ENCODE peak calls at places on chromosomes 6 and 20, in eight cellular contexts. S is sigmoid colon, K is prostate gland, B is PC-3, Q is lower leg skin, Y is HL-60, J is endodermal cell, L is body of pancreas. G is an unnamed sample.

GRCh38 chr6:14542670-14543366 is 425.2 kb downstream of the CD83 start:
- DNase-seq in J (no peak), Y (no peak), K (no peak), L (no peak), Q (no peak), S (no peak), B (peak), G (peak)

GRCh38 chr20:59604770-59605665 is 678 bp downstream of the PHACTR3 start:
- DNase-seq in Y (no peak), L (no peak), S (no peak), K (no peak), B (no peak), Q (no peak), J (peak), G (no peak)

GRCh38 chr6:90177544-90178293 is 118.9 kb downstream of the BACH2 start:
- DNase-seq in S (no peak), Q (no peak), K (no peak), L (no peak), J (no peak), Y (no peak), B (no peak), G (no peak)

GRCh38 chr6:139474145-139475108 is 100.0 kb upstream of the CITED2 start:
- DNase-seq in L (peak), B (no peak), K (no peak), Q (no peak), Y (peak), J (peak), S (peak), G (peak)

GRCh38 chr6:29025927-29026585 is 18.9 kb downstream of the OR2W1 start:
- DNase-seq in K (no peak), Q (no peak), J (no peak), L (no peak), B (no peak), Y (no peak), S (no peak), G (no peak)

GRCh38 chr6:167699141-167700036 is 127.3 kb upstream of the AFDN start:
- DNase-seq in J (peak), L (peak), Q (peak), S (peak), B (peak), K (no peak), Y (peak), G (peak)

GRCh38 chr6:45478235-45478634 is 100.5 kb upstream of the SUPT3H start:
- DNase-seq in J (no peak), L (no peak), S (no peak), Q (no peak), Y (no peak), B (peak), K (no peak), G (peak)

GRCh38 chr20:23937303-23938117 is 51.1 kb downstream of the GGTLC1 start:
- DNase-seq in L (peak), B (peak), Q (no peak), S (no peak), J (peak), K (peak), Y (peak), G (peak)

GRCh38 chr6:158660331-158660730 is 10.5 kb downstream of the SYTL3 start:
- DNase-seq in K (peak), J (peak), B (peak), Q (no peak), L (peak), S (peak), Y (peak), G (peak)

GRCh38 chr6:71577766-71578165 is 289.2 kb downstream of the OGFRL1 start:
- DNase-seq in S (no peak), B (no peak), Q (no peak), K (no peak), L (no peak), J (no peak), Y (no peak), G (no peak)

GRCh38 chr20:62937353-62938104 is 418 bp upstream of the GID8 start:
- DNase-seq in J (peak), Y (peak), B (peak), Q (peak), S (peak), L (peak), K (peak), G (peak)

GRCh38 chr20:18004389-18005031 is 35.7 kb downstream of the MGME1 start:
- DNase-seq in Q (peak), S (no peak), L (peak), J (no peak), K (no peak), B (no peak), Y (no peak), G (peak)

GRCh38 chr6:13873288-13874190 is 51.2 kb upstream of the RNF182 start:
- DNase-seq in S (peak), J (peak), L (peak), B (peak), Y (peak), Q (peak), K (peak), G (no peak)

GRCh38 chr20:15498926-15499325 is 1074.3 kb downstream of the KIF16B start:
- DNase-seq in J (no peak), Y (no peak), L (no peak), Q (no peak), S (no peak), K (no peak), B (no peak), G (no peak)

GRCh38 chr6:136655251-136656014 is 105.2 kb upstream of the MAP7 start:
- DNase-seq in L (no peak), Q (no peak), B (no peak), K (no peak), S (no peak), J (no peak), Y (no peak), G (no peak)

GRCh38 chr6:31163922-31164321 is 5.5 kb downstream of the TCF19 start:
- DNase-seq in S (no peak), J (no peak), Q (no peak), B (no peak), L (peak), Y (no peak), K (no peak), G (no peak)

GRCh38 chr6:5471044-5471443 is 209.7 kb downstream of the FARS2 start:
- DNase-seq in B (peak), L (peak), S (no peak), J (peak), Q (no peak), Y (peak), K (peak), G (peak)

GRCh38 chr6:123338394-123338793 is 298.4 kb downstream of the TRDN start:
- DNase-seq in Y (no peak), L (no peak), S (no peak), J (no peak), Q (peak), K (no peak), B (no peak), G (no peak)

GRCh38 chr6:18405477-18406293 is 18.5 kb downstream of the RNF144B start:
- DNase-seq in S (no peak), Y (no peak), K (peak), L (no peak), J (no peak), B (peak), Q (no peak), G (peak)

GRCh38 chr6:21634582-21634981 is 41.0 kb downstream of the SOX4 start:
- DNase-seq in K (no peak), B (peak), J (no peak), Q (no peak), Y (no peak), L (peak), S (no peak), G (peak)

GRCh38 chr6:90028995-90029635 is 134.8 kb downstream of the GJA10 start:
- DNase-seq in S (no peak), Q (no peak), J (no peak), L (no peak), B (no peak), Y (no peak), K (no peak), G (no peak)

GRCh38 chr6:118401325-118401998 is 146.6 kb upstream of the PLN start:
- DNase-seq in Q (no peak), B (no peak), L (no peak), Y (no peak), J (no peak), S (no peak), K (no peak), G (no peak)

GRCh38 chr6:142856857-142857608 is 87.9 kb downstream of the HIVEP2 start:
- DNase-seq in S (no peak), J (no peak), L (no peak), Q (no peak), B (no peak), K (no peak), Y (no peak), G (no peak)

GRCh38 chr20:64231621-64232550 is 23.7 kb upstream of the PCMTD2 start:
- DNase-seq in B (no peak), K (no peak), Y (no peak), Q (no peak), L (no peak), J (no peak), S (no peak), G (no peak)

GRCh38 chr6:6721606-6722005 is 133.1 kb downstream of the LY86 start:
- DNase-seq in B (no peak), L (peak), Y (no peak), K (no peak), S (no peak), J (no peak), Q (no peak), G (no peak)

GRCh38 chr6:8180327-8181161 is 78.2 kb upstream of the EEF1E1 start:
- DNase-seq in J (peak), Y (no peak), Q (no peak), L (no peak), K (no peak), B (peak), S (no peak), G (peak)

GRCh38 chr20:63749597-63750508 is 10.3 kb downstream of the SLC2A4RG start:
- DNase-seq in J (peak), Q (no peak), K (no peak), L (no peak), Y (no peak), B (no peak), S (no peak), G (no peak)

GRCh38 chr6:42619963-42620362 is 56.1 kb downstream of the UBR2 start:
- DNase-seq in S (no peak), Y (no peak), J (no peak), Q (no peak), L (no peak), K (no peak), B (no peak), G (no peak)

GRCh38 chr6:106510090-106510970 is 119.0 kb downstream of the RTN4IP1 start:
- DNase-seq in K (peak), J (peak), B (peak), L (peak), S (peak), Q (peak), Y (peak), G (no peak)

GRCh38 chr6:135193221-135193620 is 12.1 kb downstream of the MYB start:
- DNase-seq in S (no peak), Q (no peak), L (no peak), B (no peak), K (no peak), Y (no peak), J (no peak), G (no peak)

GRCh38 chr20:62808211-62808865 is 3.7 kb downstream of the OGFR start:
- DNase-seq in B (peak), S (no peak), K (no peak), Q (peak), L (peak), J (peak), Y (peak), G (peak)

GRCh38 chr6:35919085-35919826 is 1.6 kb downstream of the SRPK1 start:
- DNase-seq in B (peak), K (no peak), S (no peak), Q (no peak), L (peak), Y (peak), J (no peak), G (peak)

GRCh38 chr20:4226330-4227084 is 211.1 kb upstream of the RNF24 start:
- DNase-seq in K (no peak), Y (no peak), J (no peak), Q (no peak), B (no peak), S (no peak), L (no peak), G (no peak)
- H3K4me3 ChIP-seq in K (no peak), Y (no peak), J (no peak), Q (no peak), B (peak), S (no peak), L (no peak), G (no peak)

GRCh38 chr20:49186535-49187329 is 1.4 kb downstream of the STAU1 start:
- DNase-seq in L (peak), B (peak), S (peak), Y (peak), J (peak), K (peak), Q (peak), G (peak)
- TF ChIP-seq CTCF in L (no peak), B (no peak), S (no peak), Y (no peak), J (no peak), K (no peak), Q (no peak), G (peak)

GRCh38 chr6:2940010-2940850 is 31.1 kb downstream of the SERPINB6 start:
- DNase-seq in S (no peak), B (no peak), L (no peak), Y (peak), J (peak), Q (peak), K (no peak), G (no peak)
- H3K4me3 ChIP-seq in S (no peak), B (no peak), L (no peak), Y (no peak), J (no peak), Q (no peak), K (no peak), G (no peak)

DNA sequence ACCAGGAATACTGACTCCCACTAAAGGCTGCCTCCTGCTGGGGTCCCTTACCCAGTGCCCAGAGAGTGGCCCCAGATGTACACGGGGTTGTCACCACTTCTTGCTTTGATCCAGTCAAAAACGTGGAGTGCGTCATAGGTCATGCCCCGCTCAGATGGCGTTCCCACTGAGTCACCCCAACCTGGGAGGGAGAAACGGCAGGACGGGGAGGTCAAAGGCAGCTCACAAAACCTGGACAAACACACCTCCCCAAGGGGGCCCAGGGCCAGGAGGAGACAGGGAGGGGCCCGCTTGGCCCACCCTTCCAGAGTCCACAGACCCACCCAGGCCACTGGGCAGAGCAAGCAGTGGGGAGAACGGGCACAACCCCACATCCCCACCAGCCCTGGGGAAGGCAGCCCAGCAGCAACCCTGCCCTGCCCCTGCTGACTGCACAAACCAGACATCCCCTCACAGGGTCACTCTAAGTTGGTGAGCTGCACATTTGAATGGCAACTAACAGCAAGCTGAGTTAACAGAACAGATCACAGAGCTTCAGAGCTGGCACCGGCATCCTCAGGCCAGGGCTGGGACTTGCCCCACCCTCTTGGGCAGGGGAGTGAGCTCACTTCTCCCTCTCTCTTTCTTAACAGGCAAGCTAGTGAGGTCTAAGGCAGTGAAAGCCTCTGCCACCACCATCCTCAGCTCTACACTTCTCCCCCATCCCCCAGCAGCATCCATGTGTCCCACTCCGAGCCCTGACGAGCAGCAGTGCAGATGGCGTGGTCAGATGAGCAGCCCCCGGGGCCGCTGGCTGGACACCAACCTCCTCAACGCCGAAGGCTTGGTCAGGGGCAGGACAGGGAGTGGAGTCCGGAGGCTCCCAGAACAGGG is 61.7 kb downstream of the PYGB start:
- DNase-seq in Q (no peak), S (peak), Y (no peak), J (no peak), L (no peak), K (no peak), B (peak), G (peak)
- TF ChIP-seq CTCF in Q (no peak), S (no peak), Y (no peak), J (no peak), L (no peak), K (no peak), B (peak), G (no peak)

DNA sequence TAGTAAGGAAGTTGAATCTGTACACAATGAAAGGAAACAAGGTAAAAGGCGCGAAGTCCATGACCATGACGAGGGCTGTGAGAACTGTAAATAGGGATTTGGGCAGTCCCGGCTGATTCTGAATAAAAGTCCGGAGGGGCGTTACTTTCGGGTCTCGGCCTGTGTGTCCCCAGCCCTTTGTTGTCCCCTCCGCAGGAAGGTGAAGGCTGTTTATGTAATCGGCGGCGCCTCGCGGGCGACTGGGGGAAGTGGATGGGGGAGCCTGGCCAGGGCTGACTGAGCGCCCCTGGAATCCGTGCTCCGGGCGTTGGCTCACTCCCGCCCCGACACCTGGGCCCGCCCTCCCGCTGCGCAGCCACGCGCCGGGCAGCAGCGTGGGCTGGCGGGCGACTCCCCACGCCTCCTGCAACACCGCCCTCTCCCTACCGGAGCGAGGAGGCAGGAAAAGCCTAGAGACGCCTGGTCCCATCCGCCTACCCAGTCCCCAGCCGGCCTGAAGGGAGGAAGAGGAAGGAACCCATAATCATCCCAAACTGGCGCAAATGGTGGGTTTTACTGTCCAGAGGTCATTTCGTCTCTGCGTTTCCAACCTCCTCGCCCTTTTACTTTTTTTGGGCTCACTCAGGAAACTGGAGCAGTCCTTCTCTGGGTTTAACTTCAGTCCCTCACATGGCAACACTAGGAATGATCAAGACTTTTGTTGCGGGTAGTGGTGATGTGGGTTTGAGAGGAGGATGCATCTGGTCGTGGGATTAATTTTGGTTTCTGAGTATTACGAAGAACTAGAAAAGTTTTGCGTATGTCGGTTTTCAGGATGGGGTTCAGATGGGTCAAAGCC is 12.1 kb downstream of the TRIM31 start:
- DNase-seq in J (peak), K (peak), S (no peak), Q (peak), L (peak), B (peak), Y (no peak), G (no peak)
- H3K4me3 ChIP-seq in J (peak), K (peak), S (peak), Q (no peak), L (no peak), B (peak), Y (peak), G (peak)

GRCh38 chr20:25299801-25300200 is 51.9 kb downstream of the PYGB start:
- DNase-seq in L (no peak), K (no peak), B (peak), J (no peak), Y (no peak), Q (no peak), S (no peak), G (no peak)
- TF ChIP-seq CTCF in L (no peak), K (no peak), B (no peak), J (no peak), Y (no peak), Q (no peak), S (no peak), G (peak)

GRCh38 chr6:11094411-11094851 is 797 bp downstream of the SMIM13 start:
- DNase-seq in K (peak), Q (peak), L (peak), S (peak), B (peak), J (peak), Y (peak), G (peak)
- H3K4me3 ChIP-seq in K (peak), Q (peak), L (peak), S (peak), B (peak), J (peak), Y (peak), G (peak)

GRCh38 chr6:82785206-82785605 is 280.4 kb downstream of the UBE3D start:
- DNase-seq in Q (no peak), J (no peak), Y (no peak), K (no peak), L (no peak), B (no peak), S (no peak), G (no peak)

GRCh38 chr6:82780334-82780733 is 285.3 kb downstream of the UBE3D start:
- DNase-seq in B (no peak), K (no peak), L (no peak), Q (no peak), S (no peak), J (no peak), Y (no peak), G (no peak)

GRCh38 chr6:82786251-82786650 is 279.4 kb downstream of the UBE3D start:
- DNase-seq in Y (no peak), Q (no peak), L (no peak), S (no peak), J (no peak), B (no peak), K (no peak), G (no peak)

GRCh38 chr6:82781805-82782204 is 283.8 kb downstream of the UBE3D start:
- DNase-seq in Y (no peak), J (no peak), S (no peak), B (no peak), L (no peak), Q (no peak), K (no peak), G (no peak)

GRCh38 chr6:82783587-82784253 is 281.9 kb downstream of the UBE3D start:
- DNase-seq in Y (no peak), J (peak), B (peak), Q (no peak), S (no peak), K (no peak), L (no peak), G (no peak)
- TF ChIP-seq CTCF in Y (no peak), J (peak), B (peak), Q (no peak), S (no peak), K (no peak), L (no peak), G (peak)

G was measured in AG10803.